ENCODE peak calls at places on chromosomes 16 and 17, in five cellular contexts. One of them, this sample, is unnamed.

GRCh38 chr17:74987418-74987908 is at the start of gene CDR2L:
- DNase-seq in prostate gland: peak; percentile 95
- DNase-seq in cardiac fibroblast: peak; percentile 95
- DNase-seq in naive thymus-derived CD4-positive, alpha-beta T cell: peak; percentile 94
- DNase-seq in stimulated activated CD4-positive, alpha-beta T cell treated with anti-CD3 and anti-CD28 coated beads, Interleukin-1b, Interleukin-23, amount 100 ng/mL, for 1 hour: peak; percentile 79
- DNase-seq in this sample: peak; percentile 85

GRCh38 chr16:10661236-10661635 is 33.5 kb downstream of the TEKT5 start:
- DNase-seq in prostate gland: no peak
- DNase-seq in stimulated activated CD4-positive, alpha-beta T cell treated with anti-CD3 and anti-CD28 coated beads, Interleukin-1b, Interleukin-23, amount 100 ng/mL, for 1 hour: no peak
- DNase-seq in cardiac fibroblast: no peak
- DNase-seq in naive thymus-derived CD4-positive, alpha-beta T cell: no peak
- DNase-seq in this sample: no peak

GRCh38 chr16:85750021-85750826 is 672 bp downstream of the C16orf74 start:
- DNase-seq in cardiac fibroblast: peak; percentile 75
- DNase-seq in stimulated activated CD4-positive, alpha-beta T cell treated with anti-CD3 and anti-CD28 coated beads, Interleukin-1b, Interleukin-23, amount 100 ng/mL, for 1 hour: no peak
- DNase-seq in prostate gland: no peak
- DNase-seq in naive thymus-derived CD4-positive, alpha-beta T cell: no peak
- DNase-seq in this sample: no peak

GRCh38 chr17:63445571-63446217 is 412 bp downstream of the CYB561 start:
- DNase-seq in prostate gland: peak; percentile 46
- DNase-seq in naive thymus-derived CD4-positive, alpha-beta T cell: peak; percentile 48
- DNase-seq in stimulated activated CD4-positive, alpha-beta T cell treated with anti-CD3 and anti-CD28 coated beads, Interleukin-1b, Interleukin-23, amount 100 ng/mL, for 1 hour: peak; percentile 40
- DNase-seq in cardiac fibroblast: no peak
- DNase-seq in this sample: peak; percentile 35

GRCh38 chr16:2271848-2272461 is 4.0 kb upstream of the RNPS1 start:
- DNase-seq in stimulated activated CD4-positive, alpha-beta T cell treated with anti-CD3 and anti-CD28 coated beads, Interleukin-1b, Interleukin-23, amount 100 ng/mL, for 1 hour: no peak
- DNase-seq in prostate gland: no peak
- DNase-seq in cardiac fibroblast: no peak
- DNase-seq in naive thymus-derived CD4-positive, alpha-beta T cell: no peak
- DNase-seq in this sample: no peak

GRCh38 chr16:76226011-76226410 is 51.2 kb upstream of the CNTNAP4 start:
- DNase-seq in prostate gland: no peak
- DNase-seq in cardiac fibroblast: no peak
- DNase-seq in naive thymus-derived CD4-positive, alpha-beta T cell: no peak
- DNase-seq in stimulated activated CD4-positive, alpha-beta T cell treated with anti-CD3 and anti-CD28 coated beads, Interleukin-1b, Interleukin-23, amount 100 ng/mL, for 1 hour: no peak
- DNase-seq in this sample: no peak

GRCh38 chr16:23914935-23915549 is 79.3 kb downstream of the PRKCB start:
- DNase-seq in naive thymus-derived CD4-positive, alpha-beta T cell: no peak
- DNase-seq in stimulated activated CD4-positive, alpha-beta T cell treated with anti-CD3 and anti-CD28 coated beads, Interleukin-1b, Interleukin-23, amount 100 ng/mL, for 1 hour: no peak
- DNase-seq in cardiac fibroblast: no peak
- DNase-seq in prostate gland: no peak
- DNase-seq in this sample: no peak

GRCh38 chr16:21100447-21100846 is 50.2 kb downstream of the DNAH3 start:
- DNase-seq in naive thymus-derived CD4-positive, alpha-beta T cell: no peak
- DNase-seq in cardiac fibroblast: peak; percentile 41
- DNase-seq in prostate gland: no peak
- DNase-seq in stimulated activated CD4-positive, alpha-beta T cell treated with anti-CD3 and anti-CD28 coated beads, Interleukin-1b, Interleukin-23, amount 100 ng/mL, for 1 hour: no peak
- DNase-seq in this sample: no peak

GRCh38 chr17:8287651-8288335 is 677 bp upstream of the RANGRF start:
- DNase-seq in naive thymus-derived CD4-positive, alpha-beta T cell: no peak
- DNase-seq in cardiac fibroblast: no peak
- DNase-seq in prostate gland: peak; percentile 19
- DNase-seq in stimulated activated CD4-positive, alpha-beta T cell treated with anti-CD3 and anti-CD28 coated beads, Interleukin-1b, Interleukin-23, amount 100 ng/mL, for 1 hour: no peak
- DNase-seq in this sample: no peak

GRCh38 chr16:1277016-1277944 is 21.4 kb downstream of the TPSD1 start:
- DNase-seq in cardiac fibroblast: no peak
- DNase-seq in naive thymus-derived CD4-positive, alpha-beta T cell: no peak
- DNase-seq in prostate gland: no peak
- DNase-seq in stimulated activated CD4-positive, alpha-beta T cell treated with anti-CD3 and anti-CD28 coated beads, Interleukin-1b, Interleukin-23, amount 100 ng/mL, for 1 hour: no peak
- DNase-seq in this sample: no peak

GRCh38 chr17:49031965-49032928 is 35.1 kb downstream of the IGF2BP1 start:
- DNase-seq in stimulated activated CD4-positive, alpha-beta T cell treated with anti-CD3 and anti-CD28 coated beads, Interleukin-1b, Interleukin-23, amount 100 ng/mL, for 1 hour: no peak
- DNase-seq in naive thymus-derived CD4-positive, alpha-beta T cell: peak; percentile 33
- DNase-seq in prostate gland: peak; percentile 15
- DNase-seq in cardiac fibroblast: peak; percentile 89
- DNase-seq in this sample: no peak

GRCh38 chr16:84259691-84260090 is 19.9 kb upstream of the KCNG4 start:
- DNase-seq in prostate gland: no peak
- DNase-seq in cardiac fibroblast: no peak
- DNase-seq in naive thymus-derived CD4-positive, alpha-beta T cell: no peak
- DNase-seq in stimulated activated CD4-positive, alpha-beta T cell treated with anti-CD3 and anti-CD28 coated beads, Interleukin-1b, Interleukin-23, amount 100 ng/mL, for 1 hour: no peak
- DNase-seq in this sample: no peak

GRCh38 chr16:74740795-74741304 is 33.8 kb downstream of the FA2H start:
- DNase-seq in prostate gland: peak; percentile 78
- DNase-seq in stimulated activated CD4-positive, alpha-beta T cell treated with anti-CD3 and anti-CD28 coated beads, Interleukin-1b, Interleukin-23, amount 100 ng/mL, for 1 hour: no peak
- DNase-seq in naive thymus-derived CD4-positive, alpha-beta T cell: no peak
- DNase-seq in cardiac fibroblast: no peak
- DNase-seq in this sample: no peak

GRCh38 chr17:6577686-6578263 is 21.4 kb upstream of the PITPNM3 start:
- DNase-seq in naive thymus-derived CD4-positive, alpha-beta T cell: no peak
- DNase-seq in cardiac fibroblast: no peak
- DNase-seq in stimulated activated CD4-positive, alpha-beta T cell treated with anti-CD3 and anti-CD28 coated beads, Interleukin-1b, Interleukin-23, amount 100 ng/mL, for 1 hour: no peak
- DNase-seq in prostate gland: no peak
- DNase-seq in this sample: no peak

GRCh38 chr16:67246945-67247697 is at the start of gene FHOD1:
- DNase-seq in cardiac fibroblast: peak; percentile 96
- DNase-seq in stimulated activated CD4-positive, alpha-beta T cell treated with anti-CD3 and anti-CD28 coated beads, Interleukin-1b, Interleukin-23, amount 100 ng/mL, for 1 hour: peak; percentile 87
- DNase-seq in naive thymus-derived CD4-positive, alpha-beta T cell: peak; percentile 100
- DNase-seq in prostate gland: peak; percentile 97
- DNase-seq in this sample: peak; percentile 93

GRCh38 chr16:89449726-89450335 is 40.5 kb downstream of the ANKRD11 start:
- DNase-seq in prostate gland: no peak
- DNase-seq in stimulated activated CD4-positive, alpha-beta T cell treated with anti-CD3 and anti-CD28 coated beads, Interleukin-1b, Interleukin-23, amount 100 ng/mL, for 1 hour: no peak
- DNase-seq in cardiac fibroblast: peak; percentile 24
- DNase-seq in naive thymus-derived CD4-positive, alpha-beta T cell: no peak
- DNase-seq in this sample: no peak

GRCh38 chr16:80971814-80972213 is 34.9 kb downstream of the CMC2 start:
- DNase-seq in naive thymus-derived CD4-positive, alpha-beta T cell: no peak
- DNase-seq in stimulated activated CD4-positive, alpha-beta T cell treated with anti-CD3 and anti-CD28 coated beads, Interleukin-1b, Interleukin-23, amount 100 ng/mL, for 1 hour: no peak
- DNase-seq in cardiac fibroblast: no peak
- DNase-seq in prostate gland: no peak
- DNase-seq in this sample: no peak

GRCh38 chr17:14942511-14943185 is 322.5 kb downstream of the PMP22 start:
- DNase-seq in stimulated activated CD4-positive, alpha-beta T cell treated with anti-CD3 and anti-CD28 coated beads, Interleukin-1b, Interleukin-23, amount 100 ng/mL, for 1 hour: no peak
- DNase-seq in prostate gland: peak; percentile 5
- DNase-seq in naive thymus-derived CD4-positive, alpha-beta T cell: no peak
- DNase-seq in cardiac fibroblast: no peak
- DNase-seq in this sample: no peak

GRCh38 chr16:87335968-87336849 is 19.0 kb upstream of the C16orf95 start:
- DNase-seq in cardiac fibroblast: no peak
- DNase-seq in naive thymus-derived CD4-positive, alpha-beta T cell: no peak
- DNase-seq in prostate gland: no peak
- DNase-seq in stimulated activated CD4-positive, alpha-beta T cell treated with anti-CD3 and anti-CD28 coated beads, Interleukin-1b, Interleukin-23, amount 100 ng/mL, for 1 hour: no peak
- DNase-seq in this sample: no peak